ENCODE peak calls at places on chromosomes 13 and 19, in seven cellular contexts. L is psoas muscle; Y is cardiac muscle cell; J is heart right ventricle; C is CD8-positive, alpha-beta T cell; R is Caco-2; B is ascending aorta. O is an unnamed sample. For H3K4me1, the result is how much of the 10 kb centered on the place peaks cover.

GRCh38 chr19:19217110-19217509 is 5.4 kb downstream of the NCAN start:
- DNase-seq in B (no peak), Y (no peak), J (no peak), R (no peak), C (no peak), L (no peak), O (no peak)

GRCh38 chr19:10858204-10858828 is 10.1 kb downstream of the C19orf38 start:
- DNase-seq in R (no peak), B (no peak), L (no peak), Y (peak), C (no peak), J (no peak), O (no peak)

GRCh38 chr13:20702945-20703784 is at the start of gene IL17D:
- DNase-seq in B (no peak), Y (peak), L (peak), C (peak), R (no peak), J (no peak), O (no peak)

GRCh38 chr13:57787058-57787791 is 155.7 kb downstream of the PCDH17 start:
- DNase-seq in J (no peak), C (no peak), B (no peak), R (no peak), L (no peak), Y (no peak), O (no peak)

GRCh38 chr19:18972301-18972831 is 31.3 kb upstream of the HOMER3 start:
- DNase-seq in Y (peak), B (no peak), L (no peak), R (no peak), J (no peak), C (no peak), O (no peak)

GRCh38 chr19:10289836-10290438 is at the start of gene ICAM5:
- DNase-seq in C (no peak), Y (peak), L (no peak), R (no peak), J (no peak), B (no peak), O (no peak)

GRCh38 chr13:25196971-25197370 is 24.9 kb upstream of the AMER2 start:
- DNase-seq in R (no peak), L (no peak), C (no peak), B (no peak), J (no peak), Y (no peak), O (no peak)

GRCh38 chr13:29564828-29565227 is 30.7 kb downstream of the SLC7A1 start:
- DNase-seq in L (no peak), Y (no peak), C (no peak), J (no peak), B (no peak), R (no peak), O (no peak)

GRCh38 chr13:52638929-52639328 is 3.3 kb upstream of the HNRNPA1L2 start:
- DNase-seq in Y (no peak), J (no peak), L (no peak), R (no peak), B (no peak), C (no peak), O (no peak)

GRCh38 chr19:48560095-48560530 is 8.1 kb downstream of the SULT2B1 start:
- DNase-seq in C (no peak), B (no peak), L (no peak), J (no peak), Y (no peak), R (peak), O (no peak)

GRCh38 chr19:56066152-56067023 is 54.7 kb downstream of the ZNF787 start:
- DNase-seq in Y (peak), J (peak), L (peak), C (peak), B (peak), R (peak), O (peak)

GRCh38 chr19:18399008-18399407 is 1.6 kb upstream of the LRRC25 start:
- DNase-seq in L (no peak), C (no peak), J (no peak), B (no peak), Y (no peak), R (no peak), O (peak)

GRCh38 chr19:35949131-35949530 is 13.0 kb downstream of the LRFN3 start:
- DNase-seq in R (no peak), C (no peak), L (no peak), Y (no peak), B (no peak), J (no peak), O (no peak)

GRCh38 chr19:16258440-16258903 is 60.8 kb downstream of the AP1M1 start:
- DNase-seq in C (no peak), L (peak), B (peak), J (peak), Y (peak), R (no peak), O (peak)

GRCh38 chr13:75481176-75482069 is 546 bp downstream of the TBC1D4 start:
- DNase-seq in J (peak), R (peak), L (peak), C (no peak), Y (peak), B (peak), O (peak)

GRCh38 chr19:16400911-16401675 is 70.7 kb downstream of the EPS15L1 start:
- DNase-seq in J (no peak), Y (no peak), R (no peak), B (peak), L (peak), C (no peak), O (no peak)

GRCh38 chr13:113369189-113369588 is 5.3 kb upstream of the GRTP1 start:
- DNase-seq in L (no peak), Y (no peak), J (no peak), R (no peak), C (no peak), B (peak), O (no peak)

GRCh38 chr13:113625965-113626661 is 31.9 kb downstream of the ATP4B start:
- DNase-seq in C (no peak), L (peak), B (no peak), Y (peak), J (peak), R (peak), O (no peak)

GRCh38 chr13:99214691-99215090 is 14.0 kb downstream of the UBAC2 start:
- DNase-seq in Y (no peak), J (no peak), C (no peak), R (no peak), L (no peak), B (no peak), O (no peak)

GRCh38 chr19:35135389-35135909 is 590 bp upstream of the LGI4 start:
- DNase-seq in J (peak), B (peak), C (peak), L (peak), Y (peak), R (peak), O (peak)

GRCh38 chr13:93942016-93942415 is 537.5 kb downstream of the DCT start:
- DNase-seq in J (no peak), R (no peak), L (no peak), B (no peak), C (no peak), Y (peak), O (no peak)

GRCh38 chr19:15262011-15262410 is 29.8 kb upstream of the EPHX3 start:
- DNase-seq in C (no peak), L (no peak), R (no peak), Y (no peak), J (no peak), B (no peak), O (no peak)

GRCh38 chr19:42540071-42540553 is 11.8 kb upstream of the CEACAM1 start:
- DNase-seq in J (no peak), L (no peak), R (no peak), B (peak), Y (peak), C (no peak), O (no peak)

GRCh38 chr19:13850910-13851753 is 25.8 kb upstream of the NANOS3 start:
- DNase-seq in B (peak), J (peak), Y (peak), R (peak), L (peak), C (peak), O (no peak)

GRCh38 chr13:73334459-73334858 is 275.7 kb downstream of the KLF5 start:
- DNase-seq in Y (peak), R (no peak), L (no peak), B (no peak), J (no peak), C (no peak), O (no peak)

GRCh38 chr13:90365130-90365529 is 982.4 kb upstream of the MIR17HG start:
- DNase-seq in J (no peak), B (no peak), L (no peak), R (no peak), Y (peak), C (no peak), O (no peak)

GRCh38 chr19:18449552-18449951 is 11.6 kb upstream of the ISYNA1 start:
- DNase-seq in C (no peak), B (no peak), R (no peak), J (peak), Y (no peak), L (no peak), O (no peak)

GRCh38 chr13:59519776-59520175 is 644.0 kb downstream of the DIAPH3 start:
- DNase-seq in B (no peak), J (no peak), C (no peak), R (no peak), L (no peak), Y (peak), O (no peak)

GRCh38 chr13:67318398-67318797 is 88.3 kb upstream of the PCDH9 start:
- DNase-seq in C (no peak), L (no peak), B (no peak), J (no peak), R (no peak), Y (no peak), O (no peak)

GRCh38 chr19:4174895-4175668 is 7.3 kb downstream of the SIRT6 start:
- DNase-seq in L (no peak), B (no peak), C (no peak), Y (no peak), R (no peak), J (no peak), O (no peak)

GRCh38 chr13:110681868-110682550 is 23.9 kb downstream of the CARS2 start:
- DNase-seq in C (no peak), R (no peak), L (no peak), J (no peak), B (peak), Y (no peak), O (no peak)

GRCh38 chr19:11964858-11965645 is at the start of gene ZNF763:
- DNase-seq in Y (peak), B (peak), L (peak), R (peak), J (peak), C (peak), O (peak)

GRCh38 chr13:81350056-81350455 is 1009.1 kb upstream of the SPRY2 start:
- DNase-seq in L (no peak), C (no peak), R (no peak), J (no peak), Y (no peak), B (no peak), O (no peak)

GRCh38 chr19:38049105-38049649 is 142.2 kb downstream of the SIPA1L3 start:
- DNase-seq in L (no peak), C (peak), J (no peak), R (no peak), Y (peak), B (no peak), O (peak)

GRCh38 chr19:3818479-3818878 is 32.3 kb upstream of the MATK start:
- DNase-seq in B (no peak), J (no peak), R (no peak), C (no peak), Y (peak), L (no peak), O (no peak)

GRCh38 chr19:39771751-39772150 is 6.9 kb upstream of the LEUTX start:
- DNase-seq in R (no peak), B (no peak), C (no peak), Y (no peak), L (no peak), J (no peak), O (no peak)

GRCh38 chr13:107456431-107456830 is 758.9 kb downstream of the LIG4 start:
- DNase-seq in Y (no peak), C (no peak), L (no peak), B (no peak), J (no peak), R (no peak), O (no peak)

GRCh38 chr19:45952691-45953505 is 20.8 kb downstream of the NOVA2 start:
- DNase-seq in B (no peak), C (peak), Y (peak), J (peak), L (peak), R (peak), O (no peak)

GRCh38 chr19:2618611-2619010 is 83.9 kb downstream of the GNG7 start:
- DNase-seq in J (peak), C (peak), L (peak), B (peak), R (no peak), Y (peak), O (peak)
- H3K4me1 ChIP-seq in J (under half), C (half or more), L (under half), B (under half), R (under half), Y (under half), O (under half)

GRCh38 chr19:47419037-47419783 is at the start of gene MEIS3:
- DNase-seq in B (no peak), R (no peak), L (no peak), Y (no peak), J (no peak), C (no peak), O (no peak)
- H3K4me3 ChIP-seq in B (peak), R (peak), L (peak), Y (peak), J (peak), C (peak), O (peak)

GRCh38 chr19:33040994-33041827 is 23.5 kb downstream of the RHPN2 start:
- DNase-seq in B (no peak), L (peak), C (no peak), Y (peak), J (no peak), R (peak), O (no peak)
- H3K4me1 ChIP-seq in B (under half), L (under half), C (under half), Y (under half), J (under half), R (under half), O (under half)

GRCh38 chr13:36298535-36299068 is 988 bp upstream of the CCDC169 start:
- DNase-seq in J (no peak), Y (peak), L (no peak), R (no peak), B (no peak), C (no peak), O (no peak)
- H3K4me3 ChIP-seq in J (peak), Y (peak), L (peak), R (no peak), B (no peak), C (no peak), O (no peak)

O was measured in Peyer's patch.